ENCODE peak calls at places on chromosomes 11 and 22, in eight cellular contexts. Q, E, U, D, X, S, V and M are unnamed samples.

GRCh38 chr11:15149050-15149449 is 34.3 kb downstream of the INSC start:
- DNase-seq in V (no peak), X (no peak), Q (no peak), S (no peak), D (no peak), U (no peak), E (no peak), M (no peak)

GRCh38 chr11:87437844-87438223 is 400.1 kb downstream of the TMEM135 start:
- DNase-seq in X (no peak), Q (peak), S (no peak), E (peak), D (peak), V (no peak), U (no peak), M (peak)

GRCh38 chr11:48103621-48104561 is 112.7 kb upstream of the OR4B1 start:
- DNase-seq in S (no peak), D (peak), V (no peak), E (no peak), U (no peak), X (no peak), Q (peak), M (no peak)

GRCh38 chr11:128862421-128862820 is 4.7 kb downstream of the KCNJ1 start:
- DNase-seq in V (no peak), E (no peak), D (no peak), U (no peak), Q (no peak), X (no peak), S (no peak), M (no peak)

GRCh38 chr11:112012877-112013276 is 12.3 kb upstream of the DLAT start:
- DNase-seq in X (no peak), S (no peak), V (no peak), D (peak), E (no peak), U (no peak), Q (peak), M (peak)

GRCh38 chr22:30086496-30086895 is 6.2 kb downstream of the HORMAD2 start:
- DNase-seq in Q (no peak), D (no peak), E (no peak), U (no peak), X (no peak), S (no peak), V (no peak), M (no peak)

GRCh38 chr11:28632338-28632737 is 524.1 kb downstream of the METTL15 start:
- DNase-seq in E (no peak), V (no peak), D (no peak), S (peak), U (no peak), Q (peak), X (no peak), M (no peak)

GRCh38 chr11:64838600-64839334 is 5.7 kb downstream of the CDC42BPG start:
- DNase-seq in X (no peak), S (no peak), E (no peak), U (no peak), D (no peak), Q (no peak), V (no peak), M (no peak)

GRCh38 chr11:12215192-12215591 is 104.8 kb downstream of the MICAL2 start:
- DNase-seq in U (peak), V (peak), S (no peak), X (no peak), D (no peak), E (no peak), Q (no peak), M (no peak)

GRCh38 chr22:34975721-34976120 is 90.2 kb upstream of the ISX start:
- DNase-seq in S (no peak), E (no peak), D (peak), U (no peak), V (peak), Q (no peak), X (no peak), M (no peak)

GRCh38 chr11:12817681-12818332 is 143.6 kb downstream of the TEAD1 start:
- DNase-seq in D (no peak), Q (peak), E (no peak), V (no peak), S (no peak), X (no peak), U (no peak), M (no peak)

GRCh38 chr11:28760676-28761390 is 652.6 kb downstream of the METTL15 start:
- DNase-seq in Q (peak), X (no peak), S (no peak), V (no peak), E (no peak), U (no peak), D (peak), M (peak)

GRCh38 chr22:49573109-49573765 is 254.4 kb downstream of the BRD1 start:
- DNase-seq in S (no peak), E (no peak), X (peak), Q (no peak), D (no peak), V (no peak), U (no peak), M (no peak)

GRCh38 chr11:95241673-95242072 is 10.7 kb upstream of the SESN3 start:
- DNase-seq in X (no peak), V (no peak), S (no peak), D (peak), U (no peak), Q (no peak), E (no peak), M (no peak)

GRCh38 chr11:35484435-35484834 is 41.0 kb downstream of the PAMR1 start:
- DNase-seq in U (no peak), E (no peak), D (peak), Q (peak), S (no peak), V (no peak), X (no peak), M (no peak)
- H3K4me3 ChIP-seq in U (no peak), E (no peak), D (no peak), Q (no peak), S (no peak), V (no peak), X (no peak), M (no peak)

DNA sequence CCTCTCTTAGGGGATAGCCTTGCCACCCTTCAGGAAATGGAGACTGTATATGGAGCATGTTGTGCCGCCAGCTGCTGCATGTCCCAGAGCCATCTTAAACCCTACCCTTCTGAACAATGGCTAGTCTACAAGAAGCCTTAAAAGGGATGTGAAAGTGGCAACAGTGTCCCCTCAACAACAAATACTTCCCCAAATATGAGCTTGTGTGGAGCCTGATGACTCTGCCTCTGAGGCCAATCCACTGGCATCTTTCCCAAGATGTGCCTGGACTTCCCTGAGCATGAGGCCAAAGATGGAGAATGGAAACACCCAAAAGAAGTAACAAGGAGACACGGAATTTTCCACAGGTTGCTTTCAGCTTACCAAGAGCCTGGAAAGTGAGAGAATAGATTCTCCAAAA is 595 bp upstream of the MS4A7 start:
- DNase-seq in Q (no peak), S (no peak), V (peak), X (peak), D (no peak), U (peak), E (no peak), M (no peak)
- TF ChIP-seq CTCF in Q (no peak), S (no peak), V (no peak), X (no peak), D (no peak), U (no peak), E (no peak), M (no peak)

GRCh38 chr22:41238570-41239442 is 1.9 kb downstream of the CHADL start:
- DNase-seq in U (no peak), D (no peak), X (no peak), V (no peak), E (no peak), Q (no peak), S (no peak), M (no peak)
- H3K4me3 ChIP-seq in U (peak), D (no peak), X (no peak), V (no peak), E (no peak), Q (no peak), S (no peak), M (no peak)

GRCh38 chr22:41003976-41004375 is 52.8 kb downstream of the RBX1 start:
- DNase-seq in S (no peak), U (no peak), E (no peak), D (no peak), Q (no peak), V (no peak), X (no peak), M (no peak)

DNA sequence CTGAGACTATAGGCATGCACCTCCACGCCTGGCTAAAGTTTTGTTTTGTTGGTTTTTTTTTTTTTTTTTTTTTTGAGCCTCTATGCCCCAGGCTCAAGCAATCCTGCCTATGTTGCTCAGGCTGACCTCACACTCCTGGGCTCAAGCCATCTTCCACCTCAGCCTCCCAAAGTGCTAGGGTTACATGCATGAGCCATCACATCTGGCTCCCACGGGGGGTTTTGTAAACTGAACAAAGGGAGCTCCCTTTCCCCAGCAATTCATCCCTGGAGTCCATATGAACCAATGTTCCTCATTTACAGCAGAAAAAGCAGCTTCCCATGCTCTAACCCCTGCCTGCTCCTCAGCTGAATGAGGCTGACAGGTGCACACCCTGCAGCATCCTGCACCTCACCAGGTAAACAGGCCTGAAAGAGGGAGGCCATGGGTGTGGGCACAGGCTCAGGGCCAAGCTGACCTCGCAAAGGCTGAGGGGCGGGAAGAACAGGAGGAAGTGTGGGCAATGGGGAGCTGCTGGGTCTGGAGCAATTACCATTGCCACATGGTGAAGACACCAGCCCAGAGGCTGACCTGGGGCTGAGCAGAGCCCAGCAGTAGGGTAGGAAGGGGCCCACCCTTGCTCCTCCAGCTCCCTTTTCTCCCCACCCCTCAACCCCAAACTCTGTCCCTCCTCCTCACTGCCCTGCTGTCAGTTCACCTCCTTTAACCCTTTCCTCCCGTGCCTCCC is 58.2 kb downstream of the RBX1 start:
- DNase-seq in U (peak), S (no peak), E (no peak), V (peak), X (no peak), Q (peak), D (peak), M (peak)
- TF ChIP-seq CTCF in U (no peak), S (no peak), E (no peak), V (no peak), X (no peak), Q (no peak), D (no peak), M (no peak)

GRCh38 chr11:132944557-132944920 is 587.8 kb downstream of the OPCML start:
- DNase-seq in U (no peak), E (no peak), D (no peak), Q (no peak), X (no peak), V (no peak), S (no peak), M (no peak)
- H3K4me3 ChIP-seq in U (no peak), E (no peak), D (no peak), Q (no peak), X (no peak), V (no peak), S (no peak), M (peak)

DNA sequence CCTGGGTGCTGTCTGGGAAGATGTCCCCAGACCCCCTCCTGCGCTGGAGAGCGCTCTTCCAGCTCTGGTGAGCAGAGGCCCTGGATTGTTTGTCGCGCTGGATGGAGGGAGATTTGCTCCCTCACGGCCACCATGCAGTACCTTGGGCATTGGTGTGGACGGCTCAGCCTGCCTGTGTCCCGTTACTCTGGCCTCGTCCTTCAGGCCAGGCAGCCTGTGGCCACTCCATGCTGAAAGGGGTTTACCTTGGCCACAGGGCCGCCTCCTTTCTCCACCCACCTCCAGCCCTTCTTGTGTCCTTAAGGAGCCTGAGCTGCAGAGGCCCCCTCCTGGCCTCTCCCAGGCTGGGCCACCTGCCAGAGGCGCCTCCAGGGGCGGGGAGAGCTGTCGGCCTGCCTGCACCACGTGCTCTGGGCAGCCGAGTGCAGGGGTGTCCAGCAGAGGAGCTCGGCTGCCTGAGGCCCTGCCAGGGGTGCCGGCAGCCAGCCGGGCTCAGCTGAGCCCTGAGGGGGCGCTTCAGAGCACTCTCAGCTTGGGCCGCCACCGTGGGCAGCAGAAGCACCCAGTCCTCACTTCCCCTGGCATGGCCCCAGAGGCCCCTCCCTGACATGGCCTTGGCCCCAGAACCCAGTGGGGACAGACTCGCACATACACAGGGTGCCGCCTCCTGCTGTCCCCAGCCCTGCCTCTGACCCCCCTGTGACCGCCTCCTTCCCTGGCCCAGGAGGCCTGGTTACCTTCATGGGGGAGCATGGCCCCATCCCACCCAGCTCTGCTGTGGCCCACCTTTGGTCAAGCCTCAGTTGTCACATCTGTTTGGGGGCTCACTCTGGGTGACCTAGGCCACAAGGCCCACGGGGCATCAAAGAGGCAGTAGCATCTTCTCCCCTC is 3.4 kb downstream of the CCND1 start:
- DNase-seq in E (no peak), X (peak), V (no peak), Q (peak), D (peak), S (peak), U (peak), M (peak)
- TF ChIP-seq CTCF in E (no peak), X (no peak), V (no peak), Q (peak), D (peak), S (peak), U (peak), M (peak)

GRCh38 chr22:33302049-33302545 is 243.9 kb upstream of the SYN3 start:
- DNase-seq in U (peak), D (peak), X (peak), V (peak), E (peak), S (peak), Q (peak), M (peak)
- H3K4me3 ChIP-seq in U (no peak), D (peak), X (peak), V (no peak), E (no peak), S (no peak), Q (no peak), M (no peak)

GRCh38 chr11:102912482-102912830 is 37.7 kb upstream of the MMP12 start:
- DNase-seq in X (no peak), V (no peak), S (no peak), D (no peak), Q (peak), E (no peak), U (no peak), M (no peak)

GRCh38 chr11:102920118-102920684 is 35.3 kb downstream of the MMP13 start:
- DNase-seq in Q (no peak), U (no peak), X (no peak), S (no peak), E (no peak), V (peak), D (peak), M (no peak)

GRCh38 chr11:102914238-102915043 is 39.7 kb upstream of the MMP12 start:
- DNase-seq in E (peak), D (peak), Q (peak), U (no peak), V (peak), X (no peak), S (peak), M (peak)

GRCh38 chr11:102911758-102912481 is 37.1 kb upstream of the MMP12 start:
- DNase-seq in X (no peak), D (no peak), V (no peak), U (no peak), S (no peak), E (no peak), Q (no peak), M (no peak)

GRCh38 chr11:102915044-102915375 is 40.2 kb upstream of the MMP12 start:
- DNase-seq in D (no peak), Q (no peak), U (no peak), E (no peak), X (no peak), V (no peak), S (no peak), M (no peak)
- TF ChIP-seq CTCF in D (no peak), Q (no peak), U (no peak), E (peak), X (no peak), V (no peak), S (no peak), M (no peak)

DNA sequence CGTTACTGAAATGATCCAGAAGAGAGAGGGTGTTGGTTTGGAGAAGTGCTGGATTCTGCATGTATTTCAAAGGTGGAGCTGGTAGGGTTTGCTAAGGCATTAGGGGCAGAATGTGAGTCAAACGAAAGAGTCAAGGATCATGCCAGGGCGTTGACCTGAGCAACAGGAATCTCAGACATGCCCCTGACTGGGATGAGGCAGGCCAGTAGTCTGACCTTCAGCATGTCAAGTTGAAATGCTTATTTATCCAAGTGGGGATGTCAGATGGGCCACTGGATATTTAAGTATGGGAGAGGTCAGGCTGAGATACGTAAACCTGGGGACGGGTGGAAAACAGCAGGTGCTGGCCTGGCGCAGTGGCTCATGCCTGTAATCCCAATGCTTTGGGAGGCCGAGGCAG is 2.7 kb upstream of the TSGA10IP start:
- DNase-seq in D (no peak), Q (no peak), S (no peak), U (no peak), V (no peak), E (no peak), X (no peak), M (no peak)
- H3K4me3 ChIP-seq in D (no peak), Q (no peak), S (no peak), U (no peak), V (no peak), E (no peak), X (no peak), M (no peak)

GRCh38 chr11:84264066-84264465 is 977.9 kb upstream of the CCDC90B start:
- DNase-seq in X (no peak), D (no peak), E (no peak), U (no peak), V (no peak), S (no peak), Q (no peak), M (no peak)

GRCh38 chr11:84260862-84261261 is 974.7 kb upstream of the CCDC90B start:
- DNase-seq in D (no peak), E (no peak), S (no peak), X (no peak), V (no peak), Q (no peak), U (no peak), M (peak)

GRCh38 chr11:84256618-84257017 is 970.5 kb upstream of the CCDC90B start:
- DNase-seq in E (no peak), V (no peak), S (no peak), U (no peak), X (no peak), Q (no peak), D (no peak), M (no peak)

GRCh38 chr11:84261707-84262106 is 975.5 kb upstream of the CCDC90B start:
- DNase-seq in Q (no peak), V (peak), E (no peak), S (no peak), U (no peak), D (no peak), X (no peak), M (no peak)
- TF ChIP-seq CTCF in Q (no peak), V (peak), E (peak), S (no peak), U (peak), D (no peak), X (no peak), M (peak)